ENCODE peak calls at places on chromosomes 16 and 17, in four cellular contexts. T is NAMALWA, L is NCI-H2107, R is prostate gland. V is an unnamed sample.

GRCh38 chr16:87196229-87196628 is 121.0 kb downstream of the C16orf95 start:
- DNase-seq in T (no peak), L (no peak), R (no peak), V (no peak)

GRCh38 chr17:56441331-56441730 is 152.2 kb upstream of the NOG start:
- DNase-seq in T (no peak), L (no peak), R (no peak), V (no peak)

GRCh38 chr16:13621639-13622038 is 298.3 kb upstream of the ERCC4 start:
- DNase-seq in T (no peak), L (no peak), R (no peak), V (no peak)

GRCh38 chr16:73713817-73714495 is 582.7 kb upstream of the PSMD7 start:
- DNase-seq in T (peak), L (no peak), R (no peak), V (no peak)

GRCh38 chr17:55303701-55304145 is 39.0 kb downstream of the HLF start:
- DNase-seq in T (no peak), L (no peak), R (no peak), V (no peak)

GRCh38 chr16:21302898-21303528 is 24.9 kb upstream of the CRYM start:
- DNase-seq in T (no peak), L (no peak), R (no peak), V (no peak)

GRCh38 chr16:76837872-76838271 is 353.1 kb upstream of the MON1B start:
- DNase-seq in T (no peak), L (no peak), R (no peak), V (no peak)

GRCh38 chr17:74694081-74694480 is 18.6 kb downstream of the CD300LF start:
- DNase-seq in T (no peak), L (no peak), R (no peak), V (no peak)

V was measured in NCI-H2081 treated with DMSO at 0.1 percent for 48 hours.